ENCODE peak calls at places on chromosomes 2 and 18, in seven cellular contexts. S, Q, R, N, O, X and W are unnamed samples.

GRCh38 chr2:231557571-231558217 is 27.4 kb upstream of the NMUR1 start:
- DNase-seq in S (peak), Q (peak), R (no peak), N (peak), O (peak), X (no peak), W (peak)

GRCh38 chr2:239261336-239261735 is 139.5 kb downstream of the HDAC4 start:
- DNase-seq in S (no peak), Q (no peak), R (no peak), N (no peak), O (no peak), X (peak), W (no peak)

GRCh38 chr2:188512456-188512855 is 220.8 kb downstream of the GULP1 start:
- DNase-seq in S (peak), Q (peak), R (no peak), N (no peak), O (no peak), X (no peak), W (peak)

GRCh38 chr2:25707927-25708326 is 34.5 kb upstream of the DTNB start:
- DNase-seq in S (peak), Q (no peak), R (no peak), N (no peak), O (no peak), X (no peak), W (no peak)

GRCh38 chr2:30775833-30776232 is 31.4 kb downstream of the CAPN13 start:
- DNase-seq in S (no peak), Q (no peak), R (no peak), N (no peak), O (no peak), X (no peak), W (peak)

GRCh38 chr2:216478151-216478550 is 20.5 kb upstream of the RPL37A start:
- DNase-seq in S (no peak), Q (no peak), R (no peak), N (no peak), O (no peak), X (no peak), W (peak)

GRCh38 chr2:237433920-237434319 is 20.0 kb upstream of the COL6A3 start:
- DNase-seq in S (no peak), Q (no peak), R (no peak), N (no peak), O (no peak), X (no peak), W (no peak)

GRCh38 chr2:217653240-217653639 is 349.6 kb downstream of the TNS1 start:
- DNase-seq in S (no peak), Q (peak), R (peak), N (no peak), O (no peak), X (peak), W (peak)

GRCh38 chr2:143607446-143608110 is 478.4 kb downstream of the ARHGAP15 start:
- DNase-seq in S (no peak), Q (no peak), R (no peak), N (no peak), O (no peak), X (no peak), W (peak)

GRCh38 chr18:12060182-12060870 is 33.3 kb upstream of the ANKRD62 start:
- DNase-seq in S (no peak), Q (no peak), R (no peak), N (no peak), O (no peak), X (no peak), W (no peak)

GRCh38 chr18:11995445-11996189 is 14.3 kb downstream of the IMPA2 start:
- DNase-seq in S (peak), Q (peak), R (no peak), N (peak), O (peak), X (no peak), W (peak)

GRCh38 chr2:68320118-68320641 is 431 bp upstream of the CNRIP1 start:
- DNase-seq in S (no peak), Q (no peak), R (no peak), N (no peak), O (no peak), X (no peak), W (peak)

GRCh38 chr2:138185827-138186226 is 221.6 kb downstream of the HNMT start:
- DNase-seq in S (no peak), Q (no peak), R (no peak), N (no peak), O (no peak), X (no peak), W (peak)

GRCh38 chr2:103667335-103667884 is 905.6 kb downstream of the TMEM182 start:
- DNase-seq in S (no peak), Q (no peak), R (no peak), N (no peak), O (no peak), X (no peak), W (no peak)

GRCh38 chr2:28665041-28665704 is 86.5 kb upstream of the PPP1CB start:
- DNase-seq in S (no peak), Q (no peak), R (peak), N (no peak), O (no peak), X (no peak), W (peak)

GRCh38 chr2:53881360-53881759 is 21.6 kb upstream of the GPR75 start:
- DNase-seq in S (no peak), Q (no peak), R (no peak), N (no peak), O (no peak), X (no peak), W (no peak)

GRCh38 chr2:173249661-173250641 is 104.7 kb upstream of the CDCA7 start:
- DNase-seq in S (no peak), Q (no peak), R (no peak), N (no peak), O (no peak), X (no peak), W (no peak)

GRCh38 chr2:20089715-20090464 is 38.5 kb upstream of the LAPTM4A start:
- DNase-seq in S (no peak), Q (no peak), R (no peak), N (no peak), O (no peak), X (no peak), W (no peak)

GRCh38 chr18:789397-789796 is 22.6 kb downstream of the YES1 start:
- DNase-seq in S (peak), Q (no peak), R (no peak), N (no peak), O (no peak), X (no peak), W (no peak)

GRCh38 chr2:200944467-200945394 is 18.7 kb downstream of the ORC2 start:
- DNase-seq in S (peak), Q (peak), R (peak), N (no peak), O (no peak), X (no peak), W (peak)

GRCh38 chr2:85753525-85754312 is at the start of gene ATOH8:
- DNase-seq in S (peak), Q (peak), R (no peak), N (peak), O (peak), X (peak), W (peak)

GRCh38 chr18:32067375-32068167 is 24.1 kb upstream of the RNF138 start:
- DNase-seq in S (no peak), Q (no peak), R (no peak), N (no peak), O (no peak), X (no peak), W (no peak)

GRCh38 chr2:1651131-1652066 is 92.9 kb downstream of the PXDN start:
- DNase-seq in S (no peak), Q (no peak), R (no peak), N (no peak), O (no peak), X (no peak), W (peak)

GRCh38 chr18:58288922-58289797 is 245.1 kb downstream of the NEDD4L start:
- DNase-seq in S (peak), Q (no peak), R (no peak), N (no peak), O (no peak), X (no peak), W (peak)

GRCh38 chr2:119820275-119820674 is 60.6 kb downstream of the PTPN4 start:
- DNase-seq in S (no peak), Q (peak), R (no peak), N (no peak), O (no peak), X (no peak), W (peak)

GRCh38 chr2:145744541-145745386 is 1224.8 kb upstream of the ZEB2 start:
- DNase-seq in S (peak), Q (peak), R (peak), N (no peak), O (no peak), X (no peak), W (peak)

GRCh38 chr18:44342167-44342566 is 338.5 kb upstream of the SETBP1 start:
- DNase-seq in S (no peak), Q (no peak), R (no peak), N (no peak), O (no peak), X (no peak), W (no peak)

GRCh38 chr2:88032070-88032702 is 15.8 kb upstream of the RNU2-63P start:
- DNase-seq in S (no peak), Q (no peak), R (no peak), N (no peak), O (no peak), X (no peak), W (peak)

GRCh38 chr2:39174022-39174421 is 53.2 kb upstream of the SOS1 start:
- DNase-seq in S (no peak), Q (no peak), R (no peak), N (no peak), O (no peak), X (no peak), W (no peak)

GRCh38 chr2:9693138-9693520 is 62.3 kb upstream of the YWHAQ start:
- DNase-seq in S (peak), Q (no peak), R (no peak), N (no peak), O (no peak), X (no peak), W (peak)

GRCh38 chr2:54464334-54464733 is 8.2 kb downstream of the SPTBN1 start:
- DNase-seq in S (no peak), Q (no peak), R (no peak), N (no peak), O (no peak), X (no peak), W (peak)

GRCh38 chr2:153408708-153409107 is 69.9 kb downstream of the RPRM start:
- DNase-seq in S (no peak), Q (no peak), R (no peak), N (no peak), O (no peak), X (no peak), W (no peak)

GRCh38 chr2:227615906-227616305 is 1.3 kb upstream of the SCYGR3 start:
- DNase-seq in S (no peak), Q (no peak), R (no peak), N (no peak), O (no peak), X (no peak), W (no peak)

GRCh38 chr18:29041976-29042375 is 865.0 kb upstream of the CDH2 start:
- DNase-seq in S (no peak), Q (no peak), R (no peak), N (no peak), O (no peak), X (no peak), W (no peak)

GRCh38 chr2:149860276-149860921 is 272.8 kb upstream of the MMADHC start:
- DNase-seq in S (no peak), Q (no peak), R (peak), N (no peak), O (no peak), X (no peak), W (peak)

GRCh38 chr2:143807677-143808076 is 678.5 kb downstream of the ARHGAP15 start:
- DNase-seq in S (no peak), Q (no peak), R (no peak), N (no peak), O (no peak), X (no peak), W (peak)

GRCh38 chr18:43692291-43692690 is 415.0 kb upstream of the SYT4 start:
- DNase-seq in S (no peak), Q (no peak), R (peak), N (no peak), O (no peak), X (no peak), W (peak)

DNA sequence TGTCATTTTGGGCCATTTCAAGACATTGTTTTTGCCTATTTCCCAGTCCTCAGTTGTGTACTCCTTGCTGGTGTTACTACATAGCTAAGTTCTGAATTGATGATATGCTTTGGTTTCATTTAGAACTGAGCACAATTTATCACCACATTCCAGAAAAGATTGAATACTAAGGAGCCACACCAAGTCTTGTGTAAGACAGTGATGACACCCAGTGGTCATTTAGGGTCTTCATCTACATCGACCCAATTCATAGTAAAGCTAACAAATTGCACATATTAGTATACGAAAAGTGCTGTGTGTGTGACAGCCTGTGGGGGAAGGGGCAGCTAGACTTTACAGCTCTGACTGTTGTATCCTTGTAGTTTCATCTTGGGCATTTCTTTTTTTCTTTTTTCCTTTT is 10.9 kb upstream of the DLX2 start:
- DNase-seq in S (peak), Q (peak), R (no peak), N (peak), O (no peak), X (no peak), W (peak)
- TF ChIP-seq CTCF in S (peak), Q (peak), R (peak), N (peak), O (peak), X (no peak), W (no peak)

GRCh38 chr2:12293868-12294267 is 422.9 kb upstream of the TRIB2 start:
- DNase-seq in S (peak), Q (no peak), R (no peak), N (no peak), O (no peak), X (no peak), W (no peak)
- H3K4me3 ChIP-seq in S (no peak), Q (no peak), R (no peak), N (no peak), O (no peak), X (no peak), W (no peak)

GRCh38 chr2:163610817-163611556 is 124.8 kb downstream of the FIGN start:
- DNase-seq in S (peak), Q (peak), R (no peak), N (no peak), O (peak), X (no peak), W (no peak)
- TF ChIP-seq CTCF in S (peak), Q (no peak), R (no peak), N (no peak), O (peak), X (no peak), W (no peak)

GRCh38 chr2:233251306-233252116 is at the start of gene ATG16L1:
- DNase-seq in S (peak), Q (peak), R (peak), N (peak), O (peak), X (peak), W (peak)

GRCh38 chr2:233250568-233250967 is 905 bp upstream of the ATG16L1 start:
- DNase-seq in S (no peak), Q (no peak), R (no peak), N (no peak), O (no peak), X (no peak), W (no peak)

GRCh38 chr2:233252227-233252626 is 754 bp downstream of the ATG16L1 start:
- DNase-seq in S (no peak), Q (no peak), R (no peak), N (no peak), O (no peak), X (no peak), W (no peak)

GRCh38 chr2:233248999-233249398 is 2.5 kb upstream of the ATG16L1 start:
- DNase-seq in S (no peak), Q (no peak), R (no peak), N (no peak), O (no peak), X (no peak), W (no peak)

DNA sequence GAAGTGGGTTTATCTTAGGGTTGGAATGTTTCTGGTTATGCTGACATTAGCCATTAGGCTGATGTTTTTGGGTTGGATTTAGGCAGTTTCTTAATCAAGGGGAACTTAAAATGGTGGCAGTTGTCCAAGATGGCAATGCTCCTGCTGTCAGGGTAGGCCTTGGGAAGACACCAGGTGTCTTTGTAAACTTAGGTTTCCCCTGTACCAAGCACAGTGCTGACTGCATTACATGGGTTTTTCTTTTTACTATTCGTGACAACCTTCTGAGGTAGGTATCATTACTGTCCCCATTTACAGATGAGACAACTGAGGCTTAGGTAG is 528 bp upstream of the ATG16L1 start:
- DNase-seq in S (no peak), Q (no peak), R (no peak), N (no peak), O (no peak), X (no peak), W (no peak)
- H3K4me3 ChIP-seq in S (peak), Q (peak), R (peak), N (no peak), O (peak), X (peak), W (peak)

DNA sequence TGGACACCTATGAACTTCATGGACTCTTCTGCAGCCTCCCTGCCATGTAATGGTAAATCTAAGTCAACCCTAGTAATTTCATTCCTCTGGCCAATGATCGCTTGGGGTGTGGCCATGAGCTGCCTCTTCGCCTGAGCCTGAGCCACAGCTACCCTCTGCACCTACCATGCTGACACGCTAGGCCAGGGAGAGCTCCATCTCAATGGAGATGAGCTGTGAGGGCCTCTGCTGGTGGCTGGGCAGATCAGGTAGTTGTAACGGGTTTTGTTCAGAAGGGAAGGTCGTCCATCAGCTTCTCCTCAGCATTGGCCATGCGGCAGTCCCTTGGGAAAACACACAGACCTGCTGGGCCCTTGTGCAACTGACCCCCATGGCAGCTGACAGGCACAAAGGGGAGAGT is 24.4 kb downstream of the MPHOSPH10 start:
- DNase-seq in S (peak), Q (peak), R (no peak), N (peak), O (no peak), X (no peak), W (no peak)
- TF ChIP-seq CTCF in S (peak), Q (no peak), R (no peak), N (peak), O (peak), X (no peak), W (no peak)

GRCh38 chr2:33136570-33136969 is 189.8 kb downstream of the LTBP1 start:
- DNase-seq in S (peak), Q (no peak), R (no peak), N (no peak), O (no peak), X (no peak), W (peak)
- H3K4me3 ChIP-seq in S (no peak), Q (no peak), R (no peak), N (no peak), O (no peak), X (no peak), W (peak)

DNA sequence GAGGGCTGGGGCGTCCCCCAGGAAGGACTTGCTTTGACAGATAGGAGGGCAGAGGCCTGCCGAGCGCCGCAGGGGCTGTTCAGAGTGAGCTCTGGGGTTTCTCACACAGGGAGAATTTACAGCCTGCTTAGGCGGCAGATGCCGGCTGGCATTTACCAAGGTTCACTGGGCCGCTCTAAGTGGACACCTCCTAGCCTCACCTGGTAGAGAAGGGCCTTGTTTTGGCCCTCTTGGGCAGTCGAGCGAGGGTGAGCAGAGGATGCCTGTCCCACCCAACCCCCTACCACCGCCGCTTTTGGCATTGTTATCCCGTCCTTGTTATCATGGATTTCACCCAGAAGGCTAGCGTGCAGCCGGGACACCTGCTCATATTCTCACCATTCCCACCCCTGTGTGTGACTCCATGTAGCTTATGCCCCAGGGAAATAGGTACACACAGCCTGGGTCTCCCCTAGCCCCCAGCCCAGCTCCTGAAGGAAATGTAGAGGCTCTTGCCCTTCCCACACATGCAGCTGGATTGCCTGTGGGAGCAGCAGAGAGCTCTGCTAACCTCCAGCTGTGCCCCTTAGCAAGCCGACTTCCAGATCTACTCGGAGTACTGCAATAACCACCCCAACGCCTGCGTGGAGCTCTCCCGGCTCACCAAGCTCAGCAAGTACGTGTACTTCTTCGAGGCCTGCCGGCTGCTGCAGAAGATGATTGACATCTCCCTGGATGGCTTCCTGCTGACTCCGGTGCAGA is 52.4 kb downstream of the FAM168B start:
- DNase-seq in S (no peak), Q (no peak), R (no peak), N (no peak), O (no peak), X (no peak), W (peak)
- TF ChIP-seq CTCF in S (no peak), Q (no peak), R (peak), N (no peak), O (no peak), X (no peak), W (peak)

DNA sequence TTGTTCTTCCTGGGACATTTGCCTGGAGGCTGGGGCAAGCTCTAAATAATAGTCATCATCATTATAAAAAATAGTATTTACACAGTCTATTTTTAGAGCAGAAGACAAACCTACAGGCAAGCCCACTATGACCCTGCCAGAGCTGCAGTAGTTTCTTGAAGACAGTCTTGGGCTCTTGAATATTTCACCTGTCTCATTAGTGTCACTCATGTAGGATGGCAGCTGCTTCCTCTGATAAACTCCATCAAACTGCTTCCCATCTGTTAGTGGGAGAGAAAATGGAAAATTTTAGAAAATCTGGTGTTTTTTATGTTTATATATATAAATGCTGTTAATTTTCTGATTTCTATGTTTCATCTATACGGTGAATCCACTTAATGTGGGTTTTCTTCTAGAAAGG is 8.5 kb upstream of the CYRIA start:
- DNase-seq in S (no peak), Q (no peak), R (no peak), N (no peak), O (no peak), X (no peak), W (no peak)
- H3K4me3 ChIP-seq in S (no peak), Q (no peak), R (no peak), N (no peak), O (no peak), X (no peak), W (no peak)